ENCODE peak calls at places on chromosomes 5 and 9, in four cellular contexts. F, H, K and D are unnamed samples.

GRCh38 chr5:159402328-159402727 is 72.0 kb upstream of the IL12B start:
- DNase-seq in K (peak), H (no peak), F (no peak), D (no peak)

GRCh38 chr5:151682751-151683331 is 3.9 kb downstream of the SPARC start:
- DNase-seq in H (no peak), F (no peak), K (peak), D (no peak)

GRCh38 chr9:7388755-7389154 is 410.8 kb downstream of the DMAC1 start:
- DNase-seq in F (no peak), K (no peak), H (no peak), D (no peak)

GRCh38 chr5:139964994-139965565 is 78.0 kb downstream of the NRG2 start:
- DNase-seq in F (no peak), K (no peak), H (no peak), D (no peak)

GRCh38 chr5:146291421-146292074 is 47.1 kb upstream of the POU4F3 start:
- DNase-seq in F (peak), H (no peak), K (peak), D (no peak)

GRCh38 chr5:145960848-145961600 is 24.6 kb downstream of the SH3RF2 start:
- DNase-seq in H (no peak), K (peak), F (no peak), D (no peak)

GRCh38 chr5:134625559-134625958 is 7.1 kb downstream of the SAR1B start:
- DNase-seq in H (no peak), F (no peak), K (no peak), D (no peak)

GRCh38 chr5:112333236-112333850 is 85.7 kb downstream of the EPB41L4A start:
- DNase-seq in K (no peak), F (no peak), H (no peak), D (no peak)